ENCODE peak calls at places on chromosomes 3 and 15, in ten cellular contexts. Y is stomach; C is spleen; K is SJCRH30; L is vagina; E is sigmoid colon; V is AG04450; W is SJSA1; Q is CD8-positive, alpha-beta memory T cell; J is heart right ventricle. R is an unnamed sample.

GRCh38 chr3:114223146-114223545 is 14.2 kb downstream of the ZNF80 start:
- DNase-seq in J (no peak), E (no peak), Q (peak; percentile 68), C (no peak), L (no peak), W (no peak), K (no peak), Y (no peak), V (no peak), R (no peak)

GRCh38 chr3:36840453-36840921 is 76.1 kb upstream of the DCLK3 start:
- DNase-seq in Q (no peak), J (no peak), V (no peak), Y (no peak), W (no peak), C (no peak), K (no peak), E (no peak), L (no peak), R (no peak)

GRCh38 chr15:90644946-90645725 is 72.0 kb upstream of the BLM start:
- DNase-seq in E (no peak), Q (no peak), L (no peak), K (no peak), C (no peak), J (no peak), Y (no peak), W (no peak), V (no peak), R (no peak)

GRCh38 chr3:119420196-119420595 is 43.2 kb downstream of the TMEM39A start:
- DNase-seq in Q (no peak), Y (no peak), E (no peak), W (no peak), V (no peak), J (no peak), K (peak; percentile 47), C (no peak), L (no peak), R (no peak)

GRCh38 chr15:62141643-62142588 is 23.2 kb downstream of the C2CD4B start:
- DNase-seq in V (no peak), K (no peak), L (no peak), W (no peak), Q (no peak), Y (no peak), J (no peak), C (no peak), E (no peak), R (no peak)

GRCh38 chr15:52808441-52808840 is 18.3 kb upstream of the ONECUT1 start:
- DNase-seq in K (peak; percentile 8), L (no peak), E (no peak), J (no peak), Y (no peak), V (no peak), C (no peak), W (no peak), Q (no peak), R (no peak)

GRCh38 chr3:54777141-54777540 is 150.7 kb downstream of the LRTM1 start:
- DNase-seq in L (no peak), E (no peak), Q (no peak), C (no peak), K (no peak), J (no peak), Y (no peak), V (no peak), W (no peak), R (no peak)

GRCh38 chr3:67678665-67679064 is 24.3 kb upstream of the SUCLG2 start:
- DNase-seq in L (no peak), V (no peak), E (no peak), Y (no peak), C (no peak), K (no peak), W (no peak), J (no peak), Q (peak; percentile 12), R (no peak)

GRCh38 chr3:27626596-27627118 is 95.5 kb downstream of the EOMES start:
- DNase-seq in W (no peak), E (no peak), L (no peak), Q (no peak), C (no peak), K (no peak), V (no peak), J (no peak), Y (no peak), R (no peak)

DNA sequence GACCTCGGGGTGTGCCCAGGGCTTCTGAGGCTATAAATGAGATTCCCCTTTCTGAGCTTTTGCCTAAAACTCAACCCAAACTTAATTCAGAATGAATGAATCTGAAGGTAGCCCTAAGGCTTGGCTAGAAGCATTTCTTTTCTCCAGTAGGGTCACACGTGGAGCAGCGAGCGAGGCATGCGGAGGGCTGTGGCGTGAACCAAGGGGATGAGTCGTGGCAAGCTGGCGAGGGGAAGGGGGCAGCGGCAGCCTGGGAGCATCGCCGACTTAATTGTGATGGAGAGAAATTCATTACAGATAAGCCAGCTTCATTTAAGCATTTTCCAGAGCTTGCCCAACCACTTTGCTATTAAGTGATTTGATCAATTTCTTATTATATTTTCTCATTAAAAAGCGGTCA is 79.9 kb downstream of the CHSY1 start:
- DNase-seq in Y (no peak), K (no peak), Q (no peak), V (no peak), J (no peak), W (no peak), C (no peak), L (no peak), E (peak; percentile 53), R (no peak)
- H3K27ac ChIP-seq in Y (no peak overlapping the region), K (no peak overlapping the region), Q (no peak overlapping the region), V (no peak overlapping the region), J (no peak overlapping the region), W (no peak overlapping the region), C (no peak overlapping the region), L (no peak overlapping the region), E (no peak overlapping the region), R (no peak overlapping the region)

GRCh38 chr15:38867556-38867955 is 302.9 kb upstream of the RASGRP1 start:
- DNase-seq in Y (no peak), V (no peak), Q (no peak), K (no peak), J (no peak), E (no peak), C (no peak), W (no peak), L (no peak), R (no peak)
- H3K27ac ChIP-seq in Y (no peak overlapping the region), V (no peak overlapping the region), Q (no peak overlapping the region), K (no peak overlapping the region), J (no peak overlapping the region), E (no peak overlapping the region), C (no peak overlapping the region), W (peak overlapping the region; percentile 87), L (no peak overlapping the region), R (no peak overlapping the region)

GRCh38 chr15:80832676-80833075 is 53.5 kb downstream of the CEMIP start:
- DNase-seq in K (peak; percentile 71), Y (no peak), Q (no peak), V (no peak), J (no peak), W (no peak), E (no peak), C (no peak), L (no peak), R (no peak)
- H3K27ac ChIP-seq in K (no peak overlapping the region), Y (no peak overlapping the region), Q (no peak overlapping the region), V (no peak overlapping the region), J (no peak overlapping the region), W (no peak overlapping the region), E (no peak overlapping the region), C (no peak overlapping the region), L (no peak overlapping the region), R (no peak overlapping the region)

GRCh38 chr3:42499478-42499871 is 3.0 kb upstream of the VIPR1 start:
- DNase-seq in Q (no peak), E (peak; percentile 44), J (no peak), K (no peak), W (peak; percentile 8), Y (peak; percentile 10), C (no peak), V (no peak), L (peak; percentile 85), R (no peak)
- H3K27ac ChIP-seq in Q (no peak overlapping the region), E (no peak overlapping the region), J (no peak overlapping the region), K (no peak overlapping the region), W (no peak overlapping the region), Y (no peak overlapping the region), C (no peak overlapping the region), V (no peak overlapping the region), L (no peak overlapping the region), R (no peak overlapping the region)

GRCh38 chr15:92158426-92158825 is 235.3 kb upstream of the ST8SIA2 start:
- DNase-seq in Y (peak; percentile 46), K (no peak), W (no peak), C (no peak), Q (no peak), J (no peak), L (no peak), E (no peak), V (no peak), R (peak; percentile 76)

GRCh38 chr15:92157666-92158298 is 235.9 kb upstream of the ST8SIA2 start:
- DNase-seq in E (no peak), J (no peak), C (no peak), V (no peak), Q (no peak), L (no peak), K (no peak), W (no peak), Y (no peak), R (peak; percentile 42)

GRCh38 chr15:92161039-92161670 is 232.5 kb upstream of the ST8SIA2 start:
- DNase-seq in J (no peak), C (no peak), Y (no peak), E (no peak), L (no peak), K (no peak), Q (no peak), V (no peak), W (no peak), R (no peak)

GRCh38 chr15:92159906-92160841 is 233.5 kb upstream of the ST8SIA2 start:
- DNase-seq in L (no peak), J (no peak), W (no peak), Q (no peak), C (no peak), E (no peak), Y (no peak), V (no peak), K (no peak), R (no peak)

DNA sequence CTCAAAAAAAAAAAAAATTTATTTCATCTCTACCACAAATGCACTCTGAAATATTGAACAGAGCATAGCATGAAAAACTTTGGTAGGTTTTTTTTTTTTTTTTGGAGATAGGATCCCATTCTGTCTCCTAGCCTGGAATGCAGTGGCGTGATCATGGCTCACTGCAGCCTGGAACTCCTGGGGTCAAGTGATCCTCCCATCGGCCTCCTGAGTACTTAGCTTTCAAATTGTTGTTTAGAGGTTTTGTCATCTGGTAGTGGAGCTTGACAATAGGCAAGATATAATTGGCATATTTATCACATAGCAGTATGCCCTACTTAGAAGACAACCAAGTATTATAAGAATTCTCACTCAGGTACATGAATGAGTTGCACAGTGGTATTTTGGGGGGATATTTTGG is 234.2 kb upstream of the ST8SIA2 start:
- DNase-seq in E (no peak), W (no peak), Q (no peak), C (no peak), J (no peak), Y (no peak), V (no peak), K (no peak), L (no peak), R (no peak)
- H3K27ac ChIP-seq in E (no peak overlapping the region), W (no peak overlapping the region), Q (no peak overlapping the region), C (no peak overlapping the region), J (no peak overlapping the region), Y (no peak overlapping the region), V (no peak overlapping the region), K (no peak overlapping the region), L (no peak overlapping the region), R (no peak overlapping the region)